ENCODE peak calls at places on chromosomes 4 and X, in ten cellular contexts. One of them, this sample, is unnamed.

GRCh38 chrX:19728915-19729314 is 158.5 kb downstream of the SH3KBP1 start:
- DNase-seq in mesenchymal stem cell: peak; percentile 24
- DNase-seq in head of caudate nucleus: no peak
- DNase-seq in neural progenitor cell: no peak
- DNase-seq in GM13977: no peak
- DNase-seq in naive thymus-derived CD8-positive, alpha-beta T cell: no peak
- DNase-seq in T-cell: no peak
- DNase-seq in lower lobe of right lung: no peak
- DNase-seq in fibroblast of the aortic adventitia: peak; percentile 25
- DNase-seq in CD4-positive, CD25-positive, alpha-beta regulatory T cell: no peak
- DNase-seq in this sample: no peak

GRCh38 chr4:10172278-10173038 is 55.9 kb upstream of the WDR1 start:
- DNase-seq in fibroblast of the aortic adventitia: no peak
- DNase-seq in lower lobe of right lung: no peak
- DNase-seq in T-cell: no peak
- DNase-seq in mesenchymal stem cell: no peak
- DNase-seq in GM13977: no peak
- DNase-seq in head of caudate nucleus: no peak
- DNase-seq in neural progenitor cell: no peak
- DNase-seq in naive thymus-derived CD8-positive, alpha-beta T cell: no peak
- DNase-seq in CD4-positive, CD25-positive, alpha-beta regulatory T cell: no peak
- DNase-seq in this sample: no peak

GRCh38 chr4:129623233-129623632 is 527.3 kb downstream of the C4orf33 start:
- DNase-seq in head of caudate nucleus: peak; percentile 10
- DNase-seq in mesenchymal stem cell: no peak
- DNase-seq in GM13977: no peak
- DNase-seq in neural progenitor cell: no peak
- DNase-seq in lower lobe of right lung: no peak
- DNase-seq in naive thymus-derived CD8-positive, alpha-beta T cell: peak; percentile 9
- DNase-seq in fibroblast of the aortic adventitia: no peak
- DNase-seq in CD4-positive, CD25-positive, alpha-beta regulatory T cell: no peak
- DNase-seq in T-cell: peak; percentile 25
- DNase-seq in this sample: no peak

GRCh38 chr4:176660561-176660960 is 132.2 kb downstream of the VEGFC start:
- DNase-seq in lower lobe of right lung: no peak
- DNase-seq in mesenchymal stem cell: peak; percentile 6
- DNase-seq in fibroblast of the aortic adventitia: no peak
- DNase-seq in neural progenitor cell: peak; percentile 17
- DNase-seq in CD4-positive, CD25-positive, alpha-beta regulatory T cell: no peak
- DNase-seq in head of caudate nucleus: no peak
- DNase-seq in naive thymus-derived CD8-positive, alpha-beta T cell: no peak
- DNase-seq in GM13977: no peak
- DNase-seq in T-cell: no peak
- DNase-seq in this sample: no peak

GRCh38 chr4:60463846-60464502 is 736.2 kb upstream of the ADGRL3 start:
- DNase-seq in GM13977: peak; percentile 6
- DNase-seq in fibroblast of the aortic adventitia: no peak
- DNase-seq in mesenchymal stem cell: peak; percentile 10
- DNase-seq in CD4-positive, CD25-positive, alpha-beta regulatory T cell: no peak
- DNase-seq in T-cell: no peak
- DNase-seq in head of caudate nucleus: no peak
- DNase-seq in neural progenitor cell: peak; percentile 12
- DNase-seq in naive thymus-derived CD8-positive, alpha-beta T cell: no peak
- DNase-seq in lower lobe of right lung: no peak
- DNase-seq in this sample: no peak

GRCh38 chrX:109347618-109348017 is 134.3 kb downstream of the GUCY2F start:
- DNase-seq in GM13977: no peak
- DNase-seq in neural progenitor cell: no peak
- DNase-seq in T-cell: no peak
- DNase-seq in CD4-positive, CD25-positive, alpha-beta regulatory T cell: no peak
- DNase-seq in head of caudate nucleus: no peak
- DNase-seq in lower lobe of right lung: no peak
- DNase-seq in fibroblast of the aortic adventitia: peak; percentile 73
- DNase-seq in naive thymus-derived CD8-positive, alpha-beta T cell: no peak
- DNase-seq in mesenchymal stem cell: peak; percentile 80
- DNase-seq in this sample: no peak

GRCh38 chr4:119300072-119300387 is 21.9 kb downstream of the FABP2 start:
- DNase-seq in mesenchymal stem cell: peak; percentile 73
- DNase-seq in CD4-positive, CD25-positive, alpha-beta regulatory T cell: no peak
- DNase-seq in fibroblast of the aortic adventitia: peak; percentile 64
- DNase-seq in naive thymus-derived CD8-positive, alpha-beta T cell: no peak
- DNase-seq in T-cell: no peak
- DNase-seq in head of caudate nucleus: peak; percentile 43
- DNase-seq in neural progenitor cell: no peak
- DNase-seq in lower lobe of right lung: peak; percentile 54
- DNase-seq in GM13977: no peak
- DNase-seq in this sample: peak; percentile 52

GRCh38 chrX:16215660-16216059 is 48.4 kb downstream of the MAGEB17 start:
- DNase-seq in head of caudate nucleus: no peak
- DNase-seq in T-cell: no peak
- DNase-seq in GM13977: no peak
- DNase-seq in CD4-positive, CD25-positive, alpha-beta regulatory T cell: no peak
- DNase-seq in neural progenitor cell: peak; percentile 79
- DNase-seq in lower lobe of right lung: no peak
- DNase-seq in mesenchymal stem cell: no peak
- DNase-seq in fibroblast of the aortic adventitia: no peak
- DNase-seq in naive thymus-derived CD8-positive, alpha-beta T cell: no peak
- DNase-seq in this sample: no peak

GRCh38 chr4:180560896-180561295 is 1682.3 kb upstream of the TENM3 start:
- DNase-seq in head of caudate nucleus: no peak
- DNase-seq in T-cell: no peak
- DNase-seq in mesenchymal stem cell: peak; percentile 19
- DNase-seq in CD4-positive, CD25-positive, alpha-beta regulatory T cell: no peak
- DNase-seq in GM13977: no peak
- DNase-seq in lower lobe of right lung: no peak
- DNase-seq in naive thymus-derived CD8-positive, alpha-beta T cell: no peak
- DNase-seq in fibroblast of the aortic adventitia: no peak
- DNase-seq in neural progenitor cell: no peak
- DNase-seq in this sample: no peak

GRCh38 chr4:185219551-185220344 is 10.3 kb downstream of the SNX25 start:
- DNase-seq in fibroblast of the aortic adventitia: peak; percentile 78
- DNase-seq in GM13977: peak; percentile 48
- DNase-seq in mesenchymal stem cell: peak; percentile 66
- DNase-seq in T-cell: no peak
- DNase-seq in lower lobe of right lung: no peak
- DNase-seq in naive thymus-derived CD8-positive, alpha-beta T cell: no peak
- DNase-seq in CD4-positive, CD25-positive, alpha-beta regulatory T cell: peak; percentile 16
- DNase-seq in neural progenitor cell: no peak
- DNase-seq in head of caudate nucleus: no peak
- DNase-seq in this sample: peak; percentile 62

This sample was measured in thyroid gland.